ENCODE peak calls at places on chromosome 18, in seven cellular contexts. A is body of pancreas, J is A549, I is thyroid gland, Y is heart left ventricle, O is Peyer's patch, T is IMR-90. R is an unnamed sample.

GRCh38 chr18:48075707-48076093 is 145.2 kb upstream of the SMAD2 start:
- DNase-seq in A (no peak), J (no peak), I (no peak), Y (no peak), O (no peak), T (no peak), R (no peak)

GRCh38 chr18:48640566-48641270 is 101.9 kb downstream of the CTIF start:
- DNase-seq in A (no peak), J (no peak), I (no peak), Y (no peak), O (no peak), T (peak; percentile 72), R (no peak)

GRCh38 chr18:48993586-48993985 is 42.8 kb upstream of the SMAD7 start:
- DNase-seq in A (no peak), J (no peak), I (no peak), Y (no peak), O (no peak), T (peak; percentile 66), R (no peak)

GRCh38 chr18:48818329-48819254 is 132.2 kb downstream of the SMAD7 start:
- DNase-seq in A (peak; percentile 3), J (no peak), I (peak; percentile 0), Y (peak; percentile 12), O (peak; percentile 6), T (no peak), R (peak; percentile 7)

GRCh38 chr18:34659579-34660517 is 50.2 kb upstream of the DTNA start:
- DNase-seq in A (peak; percentile 87), J (peak; percentile 33), I (peak; percentile 96), Y (peak; percentile 82), O (peak; percentile 30), T (peak; percentile 97), R (peak; percentile 73)

GRCh38 chr18:11533942-11534496 is 75.4 kb upstream of the SLC35G4 start:
- DNase-seq in A (no peak), J (no peak), I (no peak), Y (no peak), O (no peak), T (no peak), R (no peak)

GRCh38 chr18:79064228-79064627 is 5.0 kb upstream of the ATP9B start:
- DNase-seq in A (no peak), J (no peak), I (no peak), Y (no peak), O (no peak), T (no peak), R (no peak)

GRCh38 chr18:50727721-50728470 is 91.9 kb downstream of the MRO start:
- DNase-seq in A (no peak), J (no peak), I (no peak), Y (peak; percentile 32), O (no peak), T (no peak), R (no peak)

GRCh38 chr18:52903858-52904257 is 563.9 kb downstream of the DCC start:
- DNase-seq in A (peak; percentile 71), J (peak; percentile 2), I (peak; percentile 35), Y (no peak), O (no peak), T (no peak), R (peak; percentile 69)

GRCh38 chr18:48521723-48522122 is 17.1 kb upstream of the CTIF start:
- DNase-seq in A (no peak), J (no peak), I (no peak), Y (no peak), O (no peak), T (no peak), R (no peak)

GRCh38 chr18:44704137-44704791 is 23.6 kb downstream of the SETBP1 start:
- DNase-seq in A (no peak), J (no peak), I (no peak), Y (no peak), O (no peak), T (no peak), R (no peak)

GRCh38 chr18:10170375-10170774 is 256.6 kb downstream of the VAPA start:
- DNase-seq in A (no peak), J (no peak), I (no peak), Y (no peak), O (no peak), T (no peak), R (no peak)

GRCh38 chr18:32848836-32849235 is 76.0 kb upstream of the KLHL14 start:
- DNase-seq in A (no peak), J (no peak), I (no peak), Y (no peak), O (no peak), T (no peak), R (no peak)

GRCh38 chr18:65754121-65754520 is 3.3 kb downstream of the CDH7 start:
- DNase-seq in A (no peak), J (no peak), I (no peak), Y (no peak), O (no peak), T (no peak), R (no peak)

GRCh38 chr18:8701546-8702118 is 3.7 kb upstream of the MTCL1 start:
- DNase-seq in A (no peak), J (peak; percentile 64), I (no peak), Y (no peak), O (no peak), T (peak; percentile 91), R (no peak)

GRCh38 chr18:78780719-78781600 is 198.7 kb upstream of the SALL3 start:
- DNase-seq in A (peak; percentile 66), J (no peak), I (no peak), Y (no peak), O (no peak), T (no peak), R (no peak)

GRCh38 chr18:38241216-38241615 is 675.6 kb upstream of the CELF4 start:
- DNase-seq in A (no peak), J (no peak), I (no peak), Y (no peak), O (no peak), T (no peak), R (no peak)

GRCh38 chr18:70384181-70384790 is 95.4 kb downstream of the SOCS6 start:
- DNase-seq in A (no peak), J (peak; percentile 31), I (no peak), Y (no peak), O (no peak), T (peak; percentile 87), R (no peak)

GRCh38 chr18:79062806-79063205 is 6.4 kb upstream of the ATP9B start:
- DNase-seq in A (no peak), J (no peak), I (no peak), Y (no peak), O (no peak), T (no peak), R (no peak)

GRCh38 chr18:79496978-79497637 is 101.4 kb downstream of the NFATC1 start:
- DNase-seq in A (no peak), J (no peak), I (no peak), Y (peak; percentile 57), O (peak; percentile 86), T (peak; percentile 57), R (peak; percentile 31)

GRCh38 chr18:6624271-6624670 is 105.2 kb upstream of the ARHGAP28 start:
- DNase-seq in A (no peak), J (no peak), I (no peak), Y (no peak), O (no peak), T (peak; percentile 73), R (no peak)

DNA sequence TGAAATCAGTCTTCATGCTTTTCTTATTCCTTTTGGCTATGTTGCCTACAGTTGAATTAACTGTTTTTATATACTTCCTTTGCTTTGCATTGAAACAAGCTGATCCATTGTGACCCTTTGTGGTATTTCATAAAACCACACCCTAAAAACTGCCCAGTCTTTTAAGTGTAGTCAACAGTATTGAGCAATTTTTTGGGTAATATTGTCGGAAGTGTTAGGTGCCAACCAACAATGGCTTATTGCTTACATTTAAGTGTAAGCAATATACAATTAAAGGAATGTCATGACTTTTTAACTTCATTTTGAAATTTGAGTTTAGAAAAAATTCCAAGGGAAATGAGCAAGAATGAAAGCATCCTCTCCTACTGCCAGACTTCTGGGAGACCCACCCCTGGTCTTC is 174.1 kb downstream of the NEDD4L start:
- DNase-seq in A (no peak), J (no peak), I (no peak), Y (no peak), O (no peak), T (peak; percentile 30), R (no peak)
- H3K4me1 ChIP-seq in A (peaks cover 28% of the 10 kb centered on the region), J (peaks cover 69% of the 10 kb centered on the region), I (peaks cover 9% of the 10 kb centered on the region), Y (peaks cover 9% of the 10 kb centered on the region), O (no peaks in the 10 kb centered on the region), T (peaks cover 23% of the 10 kb centered on the region), R (peaks cover 30% of the 10 kb centered on the region)

GRCh38 chr18:23437357-23438045 is 15.6 kb upstream of the RIOK3 start:
- DNase-seq in A (peak; percentile 78), J (peak; percentile 51), I (peak; percentile 80), Y (peak; percentile 87), O (peak; percentile 86), T (peak; percentile 62), R (peak; percentile 86)
- TF ChIP-seq POLR2A in A (peak; percentile 39), J (peak; percentile 57), I (no peak), Y (no peak), O (no peak), T (peak; percentile 44), R (no peak)

GRCh38 chr18:42275949-42276730 is 321.1 kb downstream of the PIK3C3 start:
- DNase-seq in A (no peak), J (no peak), I (no peak), Y (no peak), O (no peak), T (no peak), R (peak; percentile 36)
- TF ChIP-seq CTCF in A (no peak), J (no peak), I (no peak), Y (no peak), O (no peak), T (no peak), R (no peak)

GRCh38 chr18:1014496-1014895 is 109.8 kb downstream of the ADCYAP1 start:
- DNase-seq in A (no peak), J (no peak), I (no peak), Y (no peak), O (no peak), T (no peak), R (no peak)
- H3K4me1 ChIP-seq in A (no peaks in the 10 kb centered on the region), J (no peaks in the 10 kb centered on the region), I (peaks cover 25% of the 10 kb centered on the region), Y (no peaks in the 10 kb centered on the region), O (no peaks in the 10 kb centered on the region), T (no peaks in the 10 kb centered on the region), R (no peaks in the 10 kb centered on the region)

GRCh38 chr18:28288784-28289183 is 111.9 kb upstream of the CDH2 start:
- DNase-seq in A (no peak), J (no peak), I (no peak), Y (no peak), O (no peak), T (no peak), R (no peak)
- TF ChIP-seq POLR2A in A (no peak), J (no peak), I (no peak), Y (no peak), O (no peak), T (no peak), R (no peak)

GRCh38 chr18:36372902-36373301 is 75.4 kb downstream of the FHOD3 start:
- DNase-seq in A (no peak), J (no peak), I (peak; percentile 6), Y (no peak), O (no peak), T (peak; percentile 85), R (no peak)
- TF ChIP-seq CTCF in A (no peak), J (no peak), I (no peak), Y (no peak), O (no peak), T (peak; percentile 30), R (no peak)

R was measured in transverse colon.